ENCODE peak calls at places on chromosomes 16 and 17, in five cellular contexts. N is cardiac muscle cell, B is right cardiac atrium, Y is heart right ventricle, Q is tibial artery. X is an unnamed sample.

GRCh38 chr16:77761204-77761603 is 27.2 kb upstream of the VAT1L start:
- DNase-seq in N (no peak), B (no peak), Y (no peak), Q (no peak), X (no peak)

GRCh38 chr17:38602862-38603785 is 2.6 kb downstream of the SRCIN1 start:
- DNase-seq in N (no peak), B (no peak), Y (no peak), Q (no peak), X (no peak)

GRCh38 chr17:55588858-55589257 is 77.6 kb upstream of the SMIM36 start:
- DNase-seq in N (peak; percentile 39), B (no peak), Y (no peak), Q (no peak), X (no peak)

GRCh38 chr16:84543931-84544776 is 39.7 kb upstream of the MEAK7 start:
- DNase-seq in N (no peak), B (no peak), Y (peak; percentile 15), Q (no peak), X (peak; percentile 38)

GRCh38 chr17:28861393-28862203 is 6.8 kb downstream of the ERAL1 start:
- DNase-seq in N (no peak), B (no peak), Y (no peak), Q (no peak), X (no peak)

GRCh38 chr16:22326771-22327445 is 29.7 kb downstream of the POLR3E start:
- DNase-seq in N (no peak), B (no peak), Y (no peak), Q (no peak), X (no peak)

GRCh38 chr17:55962931-55963378 is 190.3 kb upstream of the ANKFN1 start:
- DNase-seq in N (no peak), B (peak; percentile 47), Y (no peak), Q (no peak), X (no peak)

GRCh38 chr17:64155751-64156544 is 26.0 kb upstream of the ERN1 start:
- DNase-seq in N (peak; percentile 82), B (peak; percentile 89), Y (peak; percentile 85), Q (no peak), X (no peak)

GRCh38 chr16:10554569-10554968 is 25.8 kb downstream of the EMP2 start:
- DNase-seq in N (no peak), B (no peak), Y (no peak), Q (no peak), X (no peak)

GRCh38 chr16:64416232-64417010 is 705.4 kb downstream of the CDH11 start:
- DNase-seq in N (peak; percentile 52), B (no peak), Y (no peak), Q (no peak), X (no peak)

GRCh38 chr16:73231969-73232554 is 184.1 kb upstream of the ZFHX3 start:
- DNase-seq in N (peak; percentile 14), B (peak; percentile 70), Y (no peak), Q (no peak), X (no peak)

GRCh38 chr17:52681486-52681885 is 523.0 kb upstream of the CA10 start:
- DNase-seq in N (no peak), B (no peak), Y (no peak), Q (no peak), X (no peak)

GRCh38 chr16:81469183-81469677 is 24.6 kb downstream of the CMIP start:
- DNase-seq in N (no peak), B (no peak), Y (no peak), Q (no peak), X (no peak)

GRCh38 chr17:5705081-5705875 is 121.0 kb upstream of the NLRP1 start:
- DNase-seq in N (peak; percentile 18), B (no peak), Y (no peak), Q (no peak), X (no peak)

GRCh38 chr17:82058230-82058854 is 6.6 kb downstream of the GPS1 start:
- DNase-seq in N (no peak), B (no peak), Y (no peak), Q (no peak), X (no peak)

GRCh38 chr17:35095741-35096140 is 23.9 kb downstream of the RAD51D start:
- DNase-seq in N (no peak), B (no peak), Y (no peak), Q (no peak), X (no peak)

GRCh38 chr16:81657731-81658130 is 121.4 kb upstream of the PLCG2 start:
- DNase-seq in N (no peak), B (peak; percentile 38), Y (no peak), Q (no peak), X (no peak)

GRCh38 chr17:17663160-17664072 is 17.8 kb upstream of the RAI1 start:
- DNase-seq in N (peak; percentile 97), B (peak; percentile 76), Y (no peak), Q (no peak), X (peak; percentile 36)

GRCh38 chr17:50297407-50297865 is 23.2 kb downstream of the TMEM92 start:
- DNase-seq in N (peak; percentile 76), B (peak; percentile 89), Y (peak; percentile 71), Q (peak; percentile 85), X (peak; percentile 82)

GRCh38 chr16:87653234-87653633 is 50.9 kb downstream of the JPH3 start:
- DNase-seq in N (no peak), B (peak; percentile 22), Y (no peak), Q (no peak), X (no peak)

GRCh38 chr16:31710134-31710533 is 163.5 kb upstream of the ZNF267 start:
- DNase-seq in N (no peak), B (no peak), Y (no peak), Q (no peak), X (no peak)

GRCh38 chr16:31710880-31711279 is 162.7 kb upstream of the ZNF267 start:
- DNase-seq in N (no peak), B (no peak), Y (no peak), Q (no peak), X (no peak)

GRCh38 chr16:31707743-31708335 is 165.8 kb upstream of the ZNF267 start:
- DNase-seq in N (no peak), B (no peak), Y (no peak), Q (no peak), X (no peak)

GRCh38 chr16:31708348-31708747 is 165.3 kb upstream of the ZNF267 start:
- DNase-seq in N (no peak), B (no peak), Y (no peak), Q (no peak), X (no peak)

DNA sequence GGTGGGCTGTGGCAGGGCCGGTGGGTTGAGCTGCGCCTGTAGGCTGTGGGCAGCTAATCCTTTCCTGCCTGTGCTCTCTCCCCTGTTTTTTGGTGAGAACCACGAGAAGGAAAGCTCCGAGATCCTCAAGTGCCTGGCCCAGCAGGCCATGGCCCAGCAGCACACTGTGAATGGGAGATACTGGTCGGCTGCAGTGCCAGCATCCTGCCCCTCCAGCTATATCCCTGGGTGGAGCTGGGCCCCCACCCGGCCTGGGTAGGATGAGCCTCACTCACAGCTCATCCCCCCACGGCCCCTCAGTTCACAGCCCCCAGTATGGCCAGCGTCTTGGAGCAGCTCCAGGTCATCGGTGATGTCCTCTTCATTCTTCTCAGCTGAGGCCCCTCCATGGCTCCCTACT is 164.4 kb upstream of the ZNF267 start:
- DNase-seq in N (no peak), B (no peak), Y (no peak), Q (no peak), X (no peak)
- H3K27ac ChIP-seq in N (no peak overlapping the region), B (no peak overlapping the region), Y (no peak overlapping the region), Q (no peak overlapping the region), X (no peak overlapping the region)

GRCh38 chr17:21030375-21030774 is 12.4 kb downstream of the USP22 start:
- DNase-seq in N (no peak), B (no peak), Y (no peak), Q (no peak), X (no peak)

GRCh38 chr17:21034350-21035235 is 8.2 kb downstream of the USP22 start:
- DNase-seq in N (peak; percentile 51), B (peak; percentile 44), Y (no peak), Q (no peak), X (peak; percentile 46)

GRCh38 chr17:21036361-21036881 is 6.4 kb downstream of the USP22 start:
- DNase-seq in N (peak; percentile 35), B (no peak), Y (no peak), Q (no peak), X (no peak)

GRCh38 chr17:21031756-21032396 is 10.9 kb downstream of the USP22 start:
- DNase-seq in N (no peak), B (no peak), Y (no peak), Q (no peak), X (no peak)

DNA sequence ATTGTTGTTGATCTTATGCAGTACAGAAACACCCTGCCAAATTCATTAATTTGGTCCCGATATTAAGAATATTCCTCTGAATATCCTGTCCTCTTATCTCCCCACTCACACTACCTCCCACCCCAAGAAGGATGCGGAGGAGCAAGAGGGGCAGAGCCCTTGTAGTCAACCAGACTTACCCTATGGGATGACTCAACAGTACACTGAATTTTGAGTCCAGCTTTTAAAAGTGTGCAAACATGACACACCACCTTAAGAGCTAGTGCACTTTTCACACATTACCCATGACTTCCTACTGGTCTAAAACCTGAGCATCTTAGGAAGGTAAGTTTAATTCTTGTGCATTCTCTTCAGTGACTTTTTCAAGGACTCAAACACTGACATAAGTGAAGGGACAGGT is 9.5 kb downstream of the USP22 start:
- DNase-seq in N (peak; percentile 46), B (no peak), Y (no peak), Q (no peak), X (no peak)
- H3K4me1 ChIP-seq in N (peaks cover 60% of the 10 kb centered on the region), B (peaks cover 30% of the 10 kb centered on the region), Y (peaks cover 95% of the 10 kb centered on the region), Q (peaks cover 96% of the 10 kb centered on the region), X (peaks cover 86% of the 10 kb centered on the region)

GRCh38 chr16:69931631-69932030 is 19.5 kb upstream of the CLEC18A start:
- DNase-seq in N (no peak), B (no peak), Y (no peak), Q (no peak), X (no peak)

GRCh38 chr16:69929480-69929879 is 21.7 kb upstream of the CLEC18A start:
- DNase-seq in N (no peak), B (no peak), Y (no peak), Q (no peak), X (no peak)

GRCh38 chr16:69928856-69929400 is 22.2 kb upstream of the CLEC18A start:
- DNase-seq in N (no peak), B (no peak), Y (no peak), Q (no peak), X (no peak)

GRCh38 chr16:69932228-69932627 is 18.9 kb upstream of the CLEC18A start:
- DNase-seq in N (no peak), B (no peak), Y (no peak), Q (no peak), X (no peak)

GRCh38 chr16:69930117-69930776 is 20.9 kb upstream of the CLEC18A start:
- DNase-seq in N (peak; percentile 77), B (peak; percentile 76), Y (peak; percentile 74), Q (peak; percentile 84), X (peak; percentile 39)
- H3K27ac ChIP-seq in N (peak overlapping the region; percentile 81), B (no peak overlapping the region), Y (no peak overlapping the region), Q (peak overlapping the region; percentile 97), X (no peak overlapping the region)

GRCh38 chr16:1787056-1787321 is 4.2 kb downstream of the NUBP2 start:
- DNase-seq in N (no peak), B (no peak), Y (no peak), Q (no peak), X (no peak)
- H3K4me1 ChIP-seq in N (no peaks in the 10 kb centered on the region), B (no peaks in the 10 kb centered on the region), Y (peaks cover 11% of the 10 kb centered on the region), Q (peaks cover 27% of the 10 kb centered on the region), X (peaks cover 5% of the 10 kb centered on the region)

GRCh38 chr17:2156666-2157065 is 101.8 kb downstream of the HIC1 start:
- DNase-seq in N (no peak), B (peak; percentile 26), Y (no peak), Q (peak; percentile 51), X (no peak)
- H3K27ac ChIP-seq in N (peak overlapping the region; percentile 66), B (peak overlapping the region; percentile 74), Y (no peak overlapping the region), Q (no peak overlapping the region), X (no peak overlapping the region)

GRCh38 chr17:46128453-46128852 is 64.8 kb downstream of the KANSL1 start:
- DNase-seq in N (no peak), B (no peak), Y (no peak), Q (no peak), X (no peak)
- H3K4me1 ChIP-seq in N (peaks cover 70% of the 10 kb centered on the region), B (peaks cover 9% of the 10 kb centered on the region), Y (peaks cover 32% of the 10 kb centered on the region), Q (peaks cover 90% of the 10 kb centered on the region), X (peaks cover 66% of the 10 kb centered on the region)